ENCODE peak calls at places on chromosomes 11 and 22, in five cellular contexts. One of them, this sample, is unnamed.

GRCh38 chr11:1092919-1093318 is 18.2 kb downstream of the MUC2 start:
- DNase-seq in A549: no peak
- DNase-seq in nephron progenitor cell: no peak
- DNase-seq in heart left ventricle: no peak
- DNase-seq in Panc1: no peak
- DNase-seq in this sample: no peak

GRCh38 chr11:83827940-83828554 is 541.9 kb upstream of the CCDC90B start:
- DNase-seq in heart left ventricle: no peak
- DNase-seq in A549: peak; percentile 40
- DNase-seq in nephron progenitor cell: no peak
- DNase-seq in Panc1: peak; percentile 28
- DNase-seq in this sample: no peak

GRCh38 chr22:25327018-25327755 is 107.7 kb downstream of the CRYBB2 start:
- DNase-seq in A549: no peak
- DNase-seq in nephron progenitor cell: no peak
- DNase-seq in heart left ventricle: no peak
- DNase-seq in Panc1: no peak
- DNase-seq in this sample: no peak

GRCh38 chr11:102269927-102270326 is 47.4 kb upstream of the BIRC3 start:
- DNase-seq in Panc1: no peak
- DNase-seq in heart left ventricle: no peak
- DNase-seq in A549: no peak
- DNase-seq in nephron progenitor cell: no peak
- DNase-seq in this sample: no peak

GRCh38 chr11:47379317-47379716 is 970 bp upstream of the SPI1 start:
- DNase-seq in heart left ventricle: no peak
- DNase-seq in A549: no peak
- DNase-seq in nephron progenitor cell: no peak
- DNase-seq in Panc1: no peak
- DNase-seq in this sample: no peak

GRCh38 chr11:2929880-2930704 is 872 bp upstream of the PHLDA2 start:
- DNase-seq in nephron progenitor cell: peak; percentile 58
- DNase-seq in A549: peak; percentile 75
- DNase-seq in heart left ventricle: no peak
- DNase-seq in Panc1: no peak
- DNase-seq in this sample: peak; percentile 38

GRCh38 chr11:28343304-28344233 is 235.4 kb downstream of the METTL15 start:
- DNase-seq in A549: peak; percentile 85
- DNase-seq in Panc1: no peak
- DNase-seq in nephron progenitor cell: no peak
- DNase-seq in heart left ventricle: no peak
- DNase-seq in this sample: no peak

GRCh38 chr11:130831506-130832385 is 84.5 kb downstream of the SNX19 start:
- DNase-seq in Panc1: no peak
- DNase-seq in nephron progenitor cell: peak; percentile 44
- DNase-seq in heart left ventricle: no peak
- DNase-seq in A549: no peak
- DNase-seq in this sample: no peak

GRCh38 chr22:49568751-49569285 is 258.9 kb downstream of the BRD1 start:
- DNase-seq in heart left ventricle: peak; percentile 10
- DNase-seq in nephron progenitor cell: no peak
- DNase-seq in A549: no peak
- DNase-seq in Panc1: no peak
- DNase-seq in this sample: no peak

GRCh38 chr22:32708835-32709234 is 92.7 kb upstream of the TIMP3 start:
- DNase-seq in nephron progenitor cell: no peak
- DNase-seq in Panc1: no peak
- DNase-seq in heart left ventricle: peak; percentile 18
- DNase-seq in A549: no peak
- DNase-seq in this sample: no peak
- TF ChIP-seq CTCF in nephron progenitor cell: no peak
- TF ChIP-seq CTCF in Panc1: no peak
- TF ChIP-seq CTCF in heart left ventricle: no peak
- TF ChIP-seq CTCF in A549: no peak
- TF ChIP-seq CTCF in this sample: no peak

GRCh38 chr22:41197046-41197807 is 7.9 kb upstream of the L3MBTL2 start:
- DNase-seq in A549: peak; percentile 57
- DNase-seq in heart left ventricle: peak; percentile 88
- DNase-seq in Panc1: no peak
- DNase-seq in nephron progenitor cell: peak; percentile 92
- DNase-seq in this sample: peak; percentile 67
- TF ChIP-seq CTCF in A549: peak; percentile 24
- TF ChIP-seq CTCF in heart left ventricle: peak; percentile 18
- TF ChIP-seq CTCF in Panc1: no peak
- TF ChIP-seq CTCF in nephron progenitor cell: no peak
- TF ChIP-seq CTCF in this sample: no peak

GRCh38 chr11:12118940-12119339 is 8.6 kb downstream of the MICAL2 start:
- DNase-seq in Panc1: no peak
- DNase-seq in heart left ventricle: no peak
- DNase-seq in nephron progenitor cell: peak; percentile 16
- DNase-seq in A549: no peak
- DNase-seq in this sample: no peak
- TF ChIP-seq CTCF in Panc1: no peak
- TF ChIP-seq CTCF in heart left ventricle: peak; percentile 22
- TF ChIP-seq CTCF in nephron progenitor cell: no peak
- TF ChIP-seq CTCF in A549: no peak
- TF ChIP-seq CTCF in this sample: no peak

GRCh38 chr22:19759459-19759993 is 1.1 kb upstream of the TBX1 start:
- DNase-seq in A549: no peak
- DNase-seq in heart left ventricle: no peak
- DNase-seq in nephron progenitor cell: no peak
- DNase-seq in Panc1: no peak
- DNase-seq in this sample: no peak

GRCh38 chr22:19757140-19757984 is 3.2 kb upstream of the TBX1 start:
- DNase-seq in Panc1: no peak
- DNase-seq in nephron progenitor cell: no peak
- DNase-seq in heart left ventricle: no peak
- DNase-seq in A549: no peak
- DNase-seq in this sample: no peak

GRCh38 chr22:19756288-19757128 is 4.1 kb upstream of the TBX1 start:
- DNase-seq in heart left ventricle: no peak
- DNase-seq in Panc1: no peak
- DNase-seq in A549: peak; percentile 54
- DNase-seq in nephron progenitor cell: peak; percentile 65
- DNase-seq in this sample: no peak

GRCh38 chr22:19758896-19759458 is 1.6 kb upstream of the TBX1 start:
- DNase-seq in nephron progenitor cell: no peak
- DNase-seq in Panc1: no peak
- DNase-seq in heart left ventricle: no peak
- DNase-seq in A549: no peak
- DNase-seq in this sample: no peak

GRCh38 chr22:19757985-19758895 is 2.3 kb upstream of the TBX1 start:
- DNase-seq in heart left ventricle: no peak
- DNase-seq in nephron progenitor cell: no peak
- DNase-seq in A549: no peak
- DNase-seq in Panc1: no peak
- DNase-seq in this sample: no peak
- TF ChIP-seq CTCF in heart left ventricle: no peak
- TF ChIP-seq CTCF in nephron progenitor cell: no peak
- TF ChIP-seq CTCF in A549: no peak
- TF ChIP-seq CTCF in Panc1: no peak
- TF ChIP-seq CTCF in this sample: no peak

GRCh38 chr11:68610452-68611116 is 73.8 kb upstream of the GAL start:
- DNase-seq in nephron progenitor cell: no peak
- DNase-seq in Panc1: no peak
- DNase-seq in heart left ventricle: no peak
- DNase-seq in A549: peak; percentile 14
- DNase-seq in this sample: no peak
- TF ChIP-seq CTCF in nephron progenitor cell: no peak
- TF ChIP-seq CTCF in Panc1: no peak
- TF ChIP-seq CTCF in heart left ventricle: peak; percentile 31
- TF ChIP-seq CTCF in A549: no peak
- TF ChIP-seq CTCF in this sample: no peak

GRCh38 chr22:19166421-19166820 is 12.1 kb downstream of the SLC25A1 start:
- DNase-seq in Panc1: no peak
- DNase-seq in heart left ventricle: no peak
- DNase-seq in nephron progenitor cell: no peak
- DNase-seq in A549: no peak
- DNase-seq in this sample: no peak

GRCh38 chr22:19169002-19169946 is 9.3 kb downstream of the SLC25A1 start:
- DNase-seq in nephron progenitor cell: no peak
- DNase-seq in A549: no peak
- DNase-seq in heart left ventricle: no peak
- DNase-seq in Panc1: no peak
- DNase-seq in this sample: no peak

GRCh38 chr22:19169947-19170318 is 8.6 kb downstream of the SLC25A1 start:
- DNase-seq in Panc1: no peak
- DNase-seq in nephron progenitor cell: no peak
- DNase-seq in heart left ventricle: no peak
- DNase-seq in A549: no peak
- DNase-seq in this sample: no peak

GRCh38 chr22:19167106-19167869 is 11.2 kb downstream of the SLC25A1 start:
- DNase-seq in Panc1: no peak
- DNase-seq in heart left ventricle: no peak
- DNase-seq in nephron progenitor cell: no peak
- DNase-seq in A549: no peak
- DNase-seq in this sample: no peak

GRCh38 chr22:19168088-19168890 is 10.2 kb downstream of the SLC25A1 start:
- DNase-seq in Panc1: no peak
- DNase-seq in A549: no peak
- DNase-seq in nephron progenitor cell: no peak
- DNase-seq in heart left ventricle: no peak
- DNase-seq in this sample: no peak
- TF ChIP-seq CTCF in Panc1: no peak
- TF ChIP-seq CTCF in A549: no peak
- TF ChIP-seq CTCF in nephron progenitor cell: no peak
- TF ChIP-seq CTCF in heart left ventricle: no peak
- TF ChIP-seq CTCF in this sample: no peak

GRCh38 chr11:120135838-120136237 is 2.1 kb downstream of the TRIM29 start:
- DNase-seq in A549: no peak
- DNase-seq in heart left ventricle: peak; percentile 8
- DNase-seq in nephron progenitor cell: no peak
- DNase-seq in Panc1: no peak
- DNase-seq in this sample: no peak

GRCh38 chr11:120139316-120140069 is 1.6 kb upstream of the TRIM29 start:
- DNase-seq in A549: no peak
- DNase-seq in Panc1: no peak
- DNase-seq in heart left ventricle: no peak
- DNase-seq in nephron progenitor cell: no peak
- DNase-seq in this sample: no peak

GRCh38 chr11:120137187-120137610 is 714 bp downstream of the TRIM29 start:
- DNase-seq in Panc1: no peak
- DNase-seq in nephron progenitor cell: no peak
- DNase-seq in A549: no peak
- DNase-seq in heart left ventricle: peak; percentile 8
- DNase-seq in this sample: peak; percentile 1

GRCh38 chr11:120136356-120136755 is 1.6 kb downstream of the TRIM29 start:
- DNase-seq in nephron progenitor cell: no peak
- DNase-seq in Panc1: no peak
- DNase-seq in A549: no peak
- DNase-seq in heart left ventricle: no peak
- DNase-seq in this sample: peak; percentile 4

GRCh38 chr11:120137611-120138521 is at the start of gene TRIM29:
- DNase-seq in heart left ventricle: peak; percentile 12
- DNase-seq in A549: no peak
- DNase-seq in nephron progenitor cell: no peak
- DNase-seq in Panc1: no peak
- DNase-seq in this sample: peak; percentile 1
- TF ChIP-seq CTCF in heart left ventricle: no peak
- TF ChIP-seq CTCF in A549: no peak
- TF ChIP-seq CTCF in nephron progenitor cell: no peak
- TF ChIP-seq CTCF in Panc1: no peak
- TF ChIP-seq CTCF in this sample: no peak